ENCODE peak calls at places on chromosome 3, in eight cellular contexts. C, O, T, B, J, D, Z and M are unnamed samples.

GRCh38 chr3:32709346-32709745 is 24.4 kb downstream of the CNOT10 start:
- DNase-seq in C (no peak), O (no peak), T (no peak), B (no peak), J (no peak), D (no peak), Z (no peak), M (no peak)

GRCh38 chr3:42685363-42685881 is at the start of gene KLHL40:
- DNase-seq in C (no peak), O (no peak), T (no peak), B (no peak), J (no peak), D (no peak), Z (no peak), M (no peak)

GRCh38 chr3:67653425-67654098 is 850 bp downstream of the SUCLG2 start:
- DNase-seq in C (no peak), O (no peak), T (no peak), B (no peak), J (no peak), D (peak; percentile 28), Z (peak; percentile 39), M (no peak)

GRCh38 chr3:147799601-147800000 is 390.4 kb downstream of the ZIC1 start:
- DNase-seq in C (no peak), O (no peak), T (peak; percentile 41), B (no peak), J (no peak), D (no peak), Z (no peak), M (no peak)

GRCh38 chr3:156792945-156793344 is 33.2 kb upstream of the LEKR1 start:
- DNase-seq in C (no peak), O (no peak), T (no peak), B (no peak), J (no peak), D (peak; percentile 52), Z (no peak), M (no peak)

GRCh38 chr3:183291511-183292031 is 38.5 kb downstream of the B3GNT5 start:
- DNase-seq in C (no peak), O (no peak), T (peak; percentile 57), B (no peak), J (no peak), D (peak; percentile 77), Z (no peak), M (no peak)

GRCh38 chr3:184154909-184155643 is at the start of gene DVL3:
- DNase-seq in C (peak; percentile 49), O (no peak), T (peak; percentile 83), B (peak; percentile 92), J (no peak), D (peak; percentile 58), Z (peak; percentile 71), M (peak; percentile 63)

GRCh38 chr3:23073721-23074300 is 129.3 kb upstream of the UBE2E2 start:
- DNase-seq in C (no peak), O (no peak), T (no peak), B (no peak), J (no peak), D (no peak), Z (no peak), M (no peak)

GRCh38 chr3:55333923-55334322 is 153.2 kb downstream of the WNT5A start:
- DNase-seq in C (no peak), O (peak; percentile 35), T (no peak), B (no peak), J (no peak), D (peak; percentile 73), Z (no peak), M (no peak)

GRCh38 chr3:61451841-61452240 is 109.5 kb upstream of the PTPRG start:
- DNase-seq in C (no peak), O (no peak), T (no peak), B (no peak), J (no peak), D (peak; percentile 36), Z (no peak), M (no peak)

GRCh38 chr3:127170794-127171193 is 22.1 kb upstream of the PRR23E start:
- DNase-seq in C (peak; percentile 41), O (peak; percentile 63), T (peak; percentile 63), B (peak; percentile 18), J (no peak), D (peak; percentile 65), Z (peak; percentile 13), M (no peak)

GRCh38 chr3:149368850-149369497 is 8.5 kb downstream of the TM4SF1 start:
- DNase-seq in C (no peak), O (no peak), T (peak; percentile 81), B (no peak), J (no peak), D (no peak), Z (peak; percentile 47), M (no peak)

GRCh38 chr3:70108072-70108471 is 108.5 kb downstream of the SAMMSON start:
- DNase-seq in C (no peak), O (no peak), T (no peak), B (peak; percentile 42), J (no peak), D (peak; percentile 14), Z (no peak), M (peak; percentile 47)

GRCh38 chr3:78497692-78498091 is 1270.1 kb downstream of the ROBO1 start:
- DNase-seq in C (no peak), O (no peak), T (no peak), B (no peak), J (no peak), D (peak; percentile 53), Z (no peak), M (no peak)

GRCh38 chr3:98945006-98945626 is 43.6 kb upstream of the DCBLD2 start:
- DNase-seq in C (no peak), O (peak; percentile 32), T (no peak), B (no peak), J (no peak), D (peak; percentile 46), Z (no peak), M (no peak)

GRCh38 chr3:152258448-152259302 is 10.1 kb upstream of the MBNL1 start:
- DNase-seq in C (no peak), O (peak; percentile 99), T (no peak), B (no peak), J (no peak), D (peak; percentile 99), Z (peak; percentile 83), M (no peak)

GRCh38 chr3:13470894-13471574 is 9.1 kb upstream of the HDAC11 start:
- DNase-seq in C (no peak), O (no peak), T (peak; percentile 53), B (peak; percentile 14), J (no peak), D (no peak), Z (peak; percentile 23), M (no peak)

GRCh38 chr3:184314700-184315505 is 497 bp downstream of the EIF4G1 start:
- DNase-seq in C (peak; percentile 65), O (peak; percentile 73), T (peak; percentile 72), B (peak; percentile 80), J (peak; percentile 66), D (peak; percentile 82), Z (no peak), M (peak; percentile 70)

GRCh38 chr3:167773584-167773983 is 38.1 kb downstream of the SERPINI1 start:
- DNase-seq in C (no peak), O (no peak), T (no peak), B (no peak), J (no peak), D (no peak), Z (no peak), M (no peak)

GRCh38 chr3:57953541-57953940 is 54.7 kb upstream of the FLNB start:
- DNase-seq in C (no peak), O (no peak), T (no peak), B (no peak), J (no peak), D (no peak), Z (no peak), M (no peak)

GRCh38 chr3:65741540-65741939 is 297.2 kb downstream of the MAGI1 start:
- DNase-seq in C (no peak), O (no peak), T (no peak), B (no peak), J (no peak), D (no peak), Z (no peak), M (no peak)

GRCh38 chr3:108125550-108126071 is 34.8 kb upstream of the CD47 start:
- DNase-seq in C (peak; percentile 64), O (no peak), T (peak; percentile 73), B (no peak), J (no peak), D (no peak), Z (no peak), M (peak; percentile 71)

GRCh38 chr3:51500632-51501131 is 867 bp upstream of the DCAF1 start:
- DNase-seq in C (no peak), O (no peak), T (no peak), B (no peak), J (no peak), D (no peak), Z (no peak), M (no peak)

GRCh38 chr3:148943531-148944200 is 47.7 kb upstream of the GYG1 start:
- DNase-seq in C (peak; percentile 48), O (peak; percentile 83), T (peak; percentile 81), B (peak; percentile 61), J (no peak), D (peak; percentile 93), Z (peak; percentile 81), M (no peak)

GRCh38 chr3:25429441-25429907 is 1.4 kb downstream of the RARB start:
- DNase-seq in C (no peak), O (no peak), T (no peak), B (no peak), J (no peak), D (no peak), Z (no peak), M (no peak)

GRCh38 chr3:119175869-119176756 is 2.7 kb downstream of the UPK1B start:
- DNase-seq in C (no peak), O (peak; percentile 58), T (no peak), B (no peak), J (no peak), D (peak; percentile 29), Z (no peak), M (no peak)